ENCODE peak calls at places on chromosomes 12 and 14, in four cellular contexts. I is GM23338; X is stimulated activated CD4-positive, alpha-beta T cell treated with anti-CD3 and anti-CD28 coated beads, Interleukin-1b, Interleukin-23, amount 100 ng/mL, for 4 hours; Z is dorsolateral prefrontal cortex. F is an unnamed sample.

GRCh38 chr14:100441271-100441947 is 118.3 kb downstream of the SLC25A47 start:
- DNase-seq in X (no peak), I (no peak), Z (no peak), F (no peak)

GRCh38 chr14:104826197-104826857 is 25.4 kb downstream of the ZBTB42 start:
- DNase-seq in Z (peak), X (peak), I (peak), F (no peak)

GRCh38 chr14:85531141-85531593 is 1.2 kb downstream of the FLRT2 start:
- DNase-seq in X (no peak), Z (no peak), I (peak), F (no peak)

GRCh38 chr12:38664661-38665269 is 240.6 kb downstream of the CPNE8 start:
- DNase-seq in X (no peak), Z (no peak), I (peak), F (peak)

GRCh38 chr14:30958555-30959407 is 66.7 kb upstream of the AP4S1 start:
- DNase-seq in X (no peak), I (no peak), Z (no peak), F (no peak)

GRCh38 chr12:76762556-76762955 is 1.4 kb upstream of the ZDHHC17 start:
- DNase-seq in Z (no peak), X (no peak), I (peak), F (no peak)

GRCh38 chr12:42735869-42736361 is 146.4 kb upstream of the PRICKLE1 start:
- DNase-seq in I (no peak), X (no peak), Z (peak), F (no peak)

GRCh38 chr14:45249847-45250575 is 3.0 kb downstream of the MIS18BP1 start:
- DNase-seq in Z (no peak), I (no peak), X (no peak), F (peak)

GRCh38 chr12:102067574-102068258 is 5.9 kb upstream of the WASHC3 start:
- DNase-seq in Z (no peak), X (no peak), I (no peak), F (no peak)